ENCODE peak calls at places on chromosome 10, in seven cellular contexts. B, D, P, F, R, V and E are unnamed samples.

GRCh38 chr10:100647928-100648327 is 97.5 kb upstream of the PAX2 start:
- DNase-seq in B (no peak), D (no peak), P (no peak), F (no peak), R (no peak), V (no peak), E (no peak)

GRCh38 chr10:32004161-32004591 is 52.0 kb downstream of the KIF5B start:
- DNase-seq in B (no peak), D (no peak), P (no peak), F (peak; percentile 61), R (no peak), V (no peak), E (no peak)

GRCh38 chr10:72306215-72306760 is 32.6 kb downstream of the DDIT4 start:
- DNase-seq in B (no peak), D (no peak), P (no peak), F (no peak), R (no peak), V (no peak), E (no peak)

GRCh38 chr10:71278691-71279588 is 40.1 kb upstream of the SLC29A3 start:
- DNase-seq in B (no peak), D (no peak), P (no peak), F (no peak), R (no peak), V (no peak), E (no peak)

GRCh38 chr10:103025696-103026095 is 107.6 kb downstream of the CNNM2 start:
- DNase-seq in B (no peak), D (no peak), P (no peak), F (no peak), R (no peak), V (no peak), E (no peak)

GRCh38 chr10:88892223-88892967 is 12.3 kb downstream of the STAMBPL1 start:
- DNase-seq in B (no peak), D (no peak), P (no peak), F (no peak), R (no peak), V (no peak), E (no peak)

GRCh38 chr10:116470071-116470470 is 42.4 kb downstream of the PNLIPRP3 start:
- DNase-seq in B (no peak), D (no peak), P (no peak), F (no peak), R (no peak), V (no peak), E (no peak)

GRCh38 chr10:123997486-123998196 is 95.8 kb downstream of the CHST15 start:
- DNase-seq in B (no peak), D (peak; percentile 32), P (no peak), F (no peak), R (no peak), V (peak; percentile 1), E (no peak)

GRCh38 chr10:51014680-51015425 is 59.4 kb upstream of the PRKG1 start:
- DNase-seq in B (no peak), D (no peak), P (no peak), F (no peak), R (no peak), V (no peak), E (no peak)

GRCh38 chr10:97278491-97278989 is 13.9 kb downstream of the ARHGAP19 start:
- DNase-seq in B (no peak), D (peak; percentile 67), P (no peak), F (no peak), R (no peak), V (no peak), E (no peak)

GRCh38 chr10:126663328-126663727 is 7.2 kb downstream of the C10orf90 start:
- DNase-seq in B (no peak), D (no peak), P (no peak), F (no peak), R (no peak), V (no peak), E (no peak)

GRCh38 chr10:7233259-7233991 is 177.4 kb downstream of the SFMBT2 start:
- DNase-seq in B (no peak), D (no peak), P (no peak), F (no peak), R (no peak), V (no peak), E (no peak)